ENCODE peak calls at places on chromosomes 7 and 10, in ten cellular contexts. U is MV-4-11, V is NCI-H446 treated with DMSO at 0.1 percent for 48 hours, F is lower leg skin, E is naive B cell, B is iPS-NIHi11, G is A172, M is NCI-H1930, T is sciatic nerve, N is ovary. J is an unnamed sample.

GRCh38 chr7:41696323-41696916 is 6.5 kb downstream of the INHBA start:
- DNase-seq in F (peak; percentile 63), U (peak; percentile 50), E (no peak), M (peak; percentile 25), T (peak; percentile 90), B (peak; percentile 65), V (no peak), N (peak; percentile 87), G (peak; percentile 93), J (no peak)

GRCh38 chr10:31018977-31019376 is 12.7 kb downstream of the ZNF438 start:
- DNase-seq in V (no peak), U (no peak), G (no peak), M (no peak), E (no peak), F (no peak), B (no peak), N (no peak), T (no peak), J (no peak)

GRCh38 chr10:124016795-124017375 is 76.5 kb downstream of the CHST15 start:
- DNase-seq in N (no peak), G (no peak), M (no peak), F (no peak), B (no peak), T (no peak), U (no peak), V (no peak), E (no peak), J (no peak)

GRCh38 chr7:319267-319661 is 29.3 kb downstream of the FOXL3 start:
- DNase-seq in G (no peak), U (no peak), B (no peak), F (no peak), N (no peak), E (no peak), M (no peak), T (no peak), V (no peak), J (no peak)

GRCh38 chr10:108721874-108722273 is 1201.4 kb downstream of the XPNPEP1 start:
- DNase-seq in N (no peak), M (peak; percentile 22), T (no peak), V (no peak), E (no peak), F (no peak), G (no peak), B (no peak), U (no peak), J (no peak)

GRCh38 chr10:101287922-101288638 is 58.8 kb upstream of the LBX1 start:
- DNase-seq in G (no peak), E (no peak), B (peak; percentile 70), N (no peak), U (no peak), M (peak; percentile 33), F (no peak), T (no peak), V (no peak), J (no peak)

GRCh38 chr10:80462277-80462985 is 8.3 kb downstream of the TSPAN14 start:
- DNase-seq in B (no peak), T (peak; percentile 62), G (no peak), N (peak; percentile 74), U (no peak), M (no peak), F (no peak), E (no peak), V (no peak), J (no peak)

GRCh38 chr10:67837519-67838314 is at the start of gene DNAJC12:
- DNase-seq in F (no peak), N (no peak), G (peak; percentile 53), U (peak; percentile 79), B (peak; percentile 46), T (no peak), E (no peak), M (peak; percentile 26), V (peak; percentile 67), J (peak; percentile 90)

GRCh38 chr10:27819781-27820531 is 74.3 kb upstream of the MKX start:
- DNase-seq in V (no peak), U (no peak), M (no peak), B (no peak), N (peak; percentile 68), T (no peak), G (peak; percentile 91), E (no peak), F (no peak), J (no peak)

GRCh38 chr7:30038182-30038980 is 10.2 kb downstream of the PLEKHA8 start:
- DNase-seq in V (no peak), T (no peak), N (no peak), G (no peak), B (no peak), U (no peak), M (no peak), F (no peak), E (no peak), J (no peak)